ENCODE peak calls at places on chromosomes 4 and X, in seven cellular contexts. One of them, this sample, is unnamed.

GRCh38 chrX:120446503-120446902 is 22.6 kb downstream of the LAMP2 start:
- DNase-seq in mucosa of descending colon: no peak
- DNase-seq in effector memory CD4-positive, alpha-beta T cell: no peak
- DNase-seq in activated CD8-positive, alpha-beta memory T cell treated with anti-CD3 and anti-CD28 coated beads for 24 hours: no peak
- DNase-seq in uterus: no peak
- DNase-seq in coronary artery: no peak
- DNase-seq in NCI-H2081: no peak
- DNase-seq in this sample: peak; percentile 64

GRCh38 chrX:45954026-45954425 is 591.2 kb downstream of the ZNF674 start:
- DNase-seq in mucosa of descending colon: no peak
- DNase-seq in effector memory CD4-positive, alpha-beta T cell: no peak
- DNase-seq in activated CD8-positive, alpha-beta memory T cell treated with anti-CD3 and anti-CD28 coated beads for 24 hours: no peak
- DNase-seq in uterus: no peak
- DNase-seq in coronary artery: no peak
- DNase-seq in NCI-H2081: no peak
- DNase-seq in this sample: no peak

GRCh38 chrX:123181515-123181914 is 2.6 kb upstream of the GRIA3 start:
- DNase-seq in mucosa of descending colon: no peak
- DNase-seq in effector memory CD4-positive, alpha-beta T cell: no peak
- DNase-seq in activated CD8-positive, alpha-beta memory T cell treated with anti-CD3 and anti-CD28 coated beads for 24 hours: no peak
- DNase-seq in uterus: no peak
- DNase-seq in coronary artery: no peak
- DNase-seq in NCI-H2081: no peak
- DNase-seq in this sample: no peak

GRCh38 chrX:153970398-153971123 is 1.1 kb downstream of the HCFC1 start:
- DNase-seq in mucosa of descending colon: peak; percentile 72
- DNase-seq in effector memory CD4-positive, alpha-beta T cell: peak; percentile 39
- DNase-seq in activated CD8-positive, alpha-beta memory T cell treated with anti-CD3 and anti-CD28 coated beads for 24 hours: no peak
- DNase-seq in uterus: peak; percentile 71
- DNase-seq in coronary artery: no peak
- DNase-seq in NCI-H2081: peak; percentile 18
- DNase-seq in this sample: peak; percentile 47

GRCh38 chr4:48064349-48064748 is 47.8 kb downstream of the NIPAL1 start:
- DNase-seq in mucosa of descending colon: no peak
- DNase-seq in effector memory CD4-positive, alpha-beta T cell: no peak
- DNase-seq in activated CD8-positive, alpha-beta memory T cell treated with anti-CD3 and anti-CD28 coated beads for 24 hours: no peak
- DNase-seq in uterus: no peak
- DNase-seq in coronary artery: no peak
- DNase-seq in NCI-H2081: no peak
- DNase-seq in this sample: no peak

GRCh38 chr4:138959421-138959820 is 56.2 kb upstream of the NOCT start:
- DNase-seq in mucosa of descending colon: no peak
- DNase-seq in effector memory CD4-positive, alpha-beta T cell: no peak
- DNase-seq in activated CD8-positive, alpha-beta memory T cell treated with anti-CD3 and anti-CD28 coated beads for 24 hours: no peak
- DNase-seq in uterus: no peak
- DNase-seq in coronary artery: no peak
- DNase-seq in NCI-H2081: no peak
- DNase-seq in this sample: no peak

GRCh38 chrX:151396042-151396826 is 772 bp upstream of the VMA21 start:
- DNase-seq in mucosa of descending colon: no peak
- DNase-seq in effector memory CD4-positive, alpha-beta T cell: peak; percentile 3
- DNase-seq in activated CD8-positive, alpha-beta memory T cell treated with anti-CD3 and anti-CD28 coated beads for 24 hours: no peak
- DNase-seq in uterus: no peak
- DNase-seq in coronary artery: no peak
- DNase-seq in NCI-H2081: peak; percentile 65
- DNase-seq in this sample: no peak

GRCh38 chr4:76198411-76199237 is 15.0 kb downstream of the SCARB2 start:
- DNase-seq in mucosa of descending colon: peak; percentile 69
- DNase-seq in effector memory CD4-positive, alpha-beta T cell: no peak
- DNase-seq in activated CD8-positive, alpha-beta memory T cell treated with anti-CD3 and anti-CD28 coated beads for 24 hours: no peak
- DNase-seq in uterus: peak; percentile 94
- DNase-seq in coronary artery: peak; percentile 81
- DNase-seq in NCI-H2081: peak; percentile 83
- DNase-seq in this sample: peak; percentile 71

GRCh38 chr4:6333301-6334202 is 63.9 kb downstream of the WFS1 start:
- DNase-seq in mucosa of descending colon: no peak
- DNase-seq in effector memory CD4-positive, alpha-beta T cell: no peak
- DNase-seq in activated CD8-positive, alpha-beta memory T cell treated with anti-CD3 and anti-CD28 coated beads for 24 hours: no peak
- DNase-seq in uterus: no peak
- DNase-seq in coronary artery: no peak
- DNase-seq in NCI-H2081: no peak
- DNase-seq in this sample: no peak

GRCh38 chr4:23373269-23373668 is 516.6 kb downstream of the PPARGC1A start:
- DNase-seq in mucosa of descending colon: no peak
- DNase-seq in effector memory CD4-positive, alpha-beta T cell: no peak
- DNase-seq in activated CD8-positive, alpha-beta memory T cell treated with anti-CD3 and anti-CD28 coated beads for 24 hours: no peak
- DNase-seq in uterus: no peak
- DNase-seq in coronary artery: no peak
- DNase-seq in NCI-H2081: no peak
- DNase-seq in this sample: peak; percentile 48

GRCh38 chr4:40953253-40954118 is 203.7 kb downstream of the NSUN7 start:
- DNase-seq in mucosa of descending colon: no peak
- DNase-seq in effector memory CD4-positive, alpha-beta T cell: no peak
- DNase-seq in activated CD8-positive, alpha-beta memory T cell treated with anti-CD3 and anti-CD28 coated beads for 24 hours: no peak
- DNase-seq in uterus: no peak
- DNase-seq in coronary artery: no peak
- DNase-seq in NCI-H2081: no peak
- DNase-seq in this sample: no peak

GRCh38 chr4:136931771-136932170 is 600.5 kb downstream of the PCDH18 start:
- DNase-seq in mucosa of descending colon: no peak
- DNase-seq in effector memory CD4-positive, alpha-beta T cell: no peak
- DNase-seq in activated CD8-positive, alpha-beta memory T cell treated with anti-CD3 and anti-CD28 coated beads for 24 hours: no peak
- DNase-seq in uterus: no peak
- DNase-seq in coronary artery: no peak
- DNase-seq in NCI-H2081: no peak
- DNase-seq in this sample: no peak

GRCh38 chr4:184215709-184216328 is 1.9 kb downstream of the ENPP6 start:
- DNase-seq in mucosa of descending colon: no peak
- DNase-seq in effector memory CD4-positive, alpha-beta T cell: no peak
- DNase-seq in activated CD8-positive, alpha-beta memory T cell treated with anti-CD3 and anti-CD28 coated beads for 24 hours: no peak
- DNase-seq in uterus: no peak
- DNase-seq in coronary artery: no peak
- DNase-seq in NCI-H2081: no peak
- DNase-seq in this sample: no peak

GRCh38 chrX:17590892-17591740 is 146.2 kb upstream of the SCML1 start:
- DNase-seq in mucosa of descending colon: no peak
- DNase-seq in effector memory CD4-positive, alpha-beta T cell: no peak
- DNase-seq in activated CD8-positive, alpha-beta memory T cell treated with anti-CD3 and anti-CD28 coated beads for 24 hours: peak; percentile 62
- DNase-seq in uterus: peak; percentile 71
- DNase-seq in coronary artery: no peak
- DNase-seq in NCI-H2081: peak; percentile 65
- DNase-seq in this sample: peak; percentile 64

GRCh38 chr4:145248971-145249370 is 68.6 kb upstream of the OTUD4 start:
- DNase-seq in mucosa of descending colon: no peak
- DNase-seq in effector memory CD4-positive, alpha-beta T cell: no peak
- DNase-seq in activated CD8-positive, alpha-beta memory T cell treated with anti-CD3 and anti-CD28 coated beads for 24 hours: no peak
- DNase-seq in uterus: no peak
- DNase-seq in coronary artery: no peak
- DNase-seq in NCI-H2081: no peak
- DNase-seq in this sample: no peak

GRCh38 chr4:7573692-7574091 is 139.0 kb upstream of the PSAPL1 start:
- DNase-seq in mucosa of descending colon: no peak
- DNase-seq in effector memory CD4-positive, alpha-beta T cell: no peak
- DNase-seq in activated CD8-positive, alpha-beta memory T cell treated with anti-CD3 and anti-CD28 coated beads for 24 hours: no peak
- DNase-seq in uterus: no peak
- DNase-seq in coronary artery: no peak
- DNase-seq in NCI-H2081: no peak
- DNase-seq in this sample: no peak

GRCh38 chr4:169567916-169568315 is 44.5 kb downstream of the NEK1 start:
- DNase-seq in mucosa of descending colon: no peak
- DNase-seq in effector memory CD4-positive, alpha-beta T cell: no peak
- DNase-seq in activated CD8-positive, alpha-beta memory T cell treated with anti-CD3 and anti-CD28 coated beads for 24 hours: no peak
- DNase-seq in uterus: no peak
- DNase-seq in coronary artery: no peak
- DNase-seq in NCI-H2081: no peak
- DNase-seq in this sample: no peak

GRCh38 chr4:71553605-71554004 is 214.8 kb downstream of the SLC4A4 start:
- DNase-seq in mucosa of descending colon: no peak
- DNase-seq in effector memory CD4-positive, alpha-beta T cell: no peak
- DNase-seq in activated CD8-positive, alpha-beta memory T cell treated with anti-CD3 and anti-CD28 coated beads for 24 hours: no peak
- DNase-seq in uterus: no peak
- DNase-seq in coronary artery: no peak
- DNase-seq in NCI-H2081: peak; percentile 8
- DNase-seq in this sample: peak; percentile 12

GRCh38 chrX:102934624-102935023 is 2.4 kb upstream of the RAB40AL start:
- DNase-seq in mucosa of descending colon: no peak
- DNase-seq in effector memory CD4-positive, alpha-beta T cell: peak; percentile 3
- DNase-seq in activated CD8-positive, alpha-beta memory T cell treated with anti-CD3 and anti-CD28 coated beads for 24 hours: peak; percentile 68
- DNase-seq in uterus: no peak
- DNase-seq in coronary artery: no peak
- DNase-seq in NCI-H2081: peak; percentile 10
- DNase-seq in this sample: peak; percentile 7

GRCh38 chrX:20309796-20310195 is 43.1 kb upstream of the RPS6KA3 start:
- DNase-seq in mucosa of descending colon: no peak
- DNase-seq in effector memory CD4-positive, alpha-beta T cell: no peak
- DNase-seq in activated CD8-positive, alpha-beta memory T cell treated with anti-CD3 and anti-CD28 coated beads for 24 hours: no peak
- DNase-seq in uterus: no peak
- DNase-seq in coronary artery: no peak
- DNase-seq in NCI-H2081: no peak
- DNase-seq in this sample: no peak

GRCh38 chrX:140766024-140766611 is 56.6 kb downstream of the LINC00632 start:
- DNase-seq in mucosa of descending colon: peak; percentile 22
- DNase-seq in effector memory CD4-positive, alpha-beta T cell: peak; percentile 4
- DNase-seq in activated CD8-positive, alpha-beta memory T cell treated with anti-CD3 and anti-CD28 coated beads for 24 hours: peak; percentile 74
- DNase-seq in uterus: peak; percentile 20
- DNase-seq in coronary artery: no peak
- DNase-seq in NCI-H2081: peak; percentile 1
- DNase-seq in this sample: peak; percentile 13

GRCh38 chr4:119748853-119749252 is 120.2 kb upstream of the PDE5A start:
- DNase-seq in mucosa of descending colon: no peak
- DNase-seq in effector memory CD4-positive, alpha-beta T cell: no peak
- DNase-seq in activated CD8-positive, alpha-beta memory T cell treated with anti-CD3 and anti-CD28 coated beads for 24 hours: no peak
- DNase-seq in uterus: no peak
- DNase-seq in coronary artery: no peak
- DNase-seq in NCI-H2081: no peak
- DNase-seq in this sample: no peak

GRCh38 chr4:23835814-23836478 is 53.9 kb downstream of the PPARGC1A start:
- DNase-seq in mucosa of descending colon: no peak
- DNase-seq in effector memory CD4-positive, alpha-beta T cell: no peak
- DNase-seq in activated CD8-positive, alpha-beta memory T cell treated with anti-CD3 and anti-CD28 coated beads for 24 hours: no peak
- DNase-seq in uterus: no peak
- DNase-seq in coronary artery: no peak
- DNase-seq in NCI-H2081: no peak
- DNase-seq in this sample: no peak

GRCh38 chr4:118281611-118282442 is 71.0 kb downstream of the PRSS12 start:
- DNase-seq in mucosa of descending colon: peak; percentile 58
- DNase-seq in effector memory CD4-positive, alpha-beta T cell: no peak
- DNase-seq in activated CD8-positive, alpha-beta memory T cell treated with anti-CD3 and anti-CD28 coated beads for 24 hours: peak; percentile 79
- DNase-seq in uterus: no peak
- DNase-seq in coronary artery: no peak
- DNase-seq in NCI-H2081: peak; percentile 36
- DNase-seq in this sample: peak; percentile 51

GRCh38 chrX:49192722-49193328 is 6.7 kb upstream of the PRICKLE3 start:
- DNase-seq in mucosa of descending colon: no peak
- DNase-seq in effector memory CD4-positive, alpha-beta T cell: no peak
- DNase-seq in activated CD8-positive, alpha-beta memory T cell treated with anti-CD3 and anti-CD28 coated beads for 24 hours: no peak
- DNase-seq in uterus: no peak
- DNase-seq in coronary artery: no peak
- DNase-seq in NCI-H2081: peak; percentile 8
- DNase-seq in this sample: no peak

GRCh38 chrX:100368167-100368566 is 41.9 kb downstream of the PCDH19 start:
- DNase-seq in mucosa of descending colon: no peak
- DNase-seq in effector memory CD4-positive, alpha-beta T cell: no peak
- DNase-seq in activated CD8-positive, alpha-beta memory T cell treated with anti-CD3 and anti-CD28 coated beads for 24 hours: no peak
- DNase-seq in uterus: no peak
- DNase-seq in coronary artery: no peak
- DNase-seq in NCI-H2081: peak; percentile 41
- DNase-seq in this sample: peak; percentile 16